ENCODE peak calls at places on chromosomes 7 and 10, in six cellular contexts. K is Calu3; J is RCC 7860; T is CD8-positive, alpha-beta memory T cell; P is left ventricle myocardium inferior; Z is T-cell. W is an unnamed sample.

GRCh38 chr7:88795553-88795952 is at the start of gene TEX47:
- DNase-seq in K (no peak), J (no peak), T (no peak), P (no peak), Z (no peak), W (no peak)

GRCh38 chr10:81873932-81874816 is 820 bp upstream of the NRG3 start:
- DNase-seq in K (peak), J (no peak), T (no peak), P (peak), Z (no peak), W (no peak)

GRCh38 chr7:156156734-156157408 is 344.6 kb upstream of the SHH start:
- DNase-seq in K (peak), J (peak), T (no peak), P (no peak), Z (no peak), W (no peak)

GRCh38 chr10:132225849-132226205 is 39.1 kb downstream of the DPYSL4 start:
- DNase-seq in K (no peak), J (no peak), T (no peak), P (no peak), Z (no peak), W (no peak)

GRCh38 chr10:93271347-93271746 is 197.7 kb downstream of the CYP26A1 start:
- DNase-seq in K (no peak), J (no peak), T (no peak), P (no peak), Z (no peak), W (no peak)

GRCh38 chr7:108454674-108455523 is 1.3 kb downstream of the NRCAM start:
- DNase-seq in K (peak), J (no peak), T (no peak), P (no peak), Z (no peak), W (no peak)

GRCh38 chr7:2982401-2982800 is 61.3 kb downstream of the CARD11 start:
- DNase-seq in K (no peak), J (no peak), T (no peak), P (no peak), Z (no peak), W (no peak)

GRCh38 chr7:93150200-93150835 is 2.1 kb upstream of the SAMD9L start:
- DNase-seq in K (no peak), J (peak), T (no peak), P (no peak), Z (no peak), W (no peak)

GRCh38 chr7:24910551-24911212 is 69.3 kb downstream of the OSBPL3 start:
- DNase-seq in K (no peak), J (no peak), T (no peak), P (no peak), Z (no peak), W (no peak)

GRCh38 chr10:35178305-35178704 is 51.7 kb downstream of the CREM start:
- DNase-seq in K (no peak), J (no peak), T (no peak), P (no peak), Z (no peak), W (no peak)

GRCh38 chr7:149559711-149560110 is 62.1 kb upstream of the ZNF746 start:
- DNase-seq in K (no peak), J (no peak), T (no peak), P (no peak), Z (no peak), W (no peak)

GRCh38 chr7:3075441-3075840 is 31.8 kb upstream of the CARD11 start:
- DNase-seq in K (no peak), J (no peak), T (no peak), P (no peak), Z (no peak), W (no peak)

GRCh38 chr7:23335621-23336020 is 36.5 kb downstream of the MALSU1 start:
- DNase-seq in K (no peak), J (peak), T (no peak), P (no peak), Z (no peak), W (no peak)

GRCh38 chr7:100908512-100908911 is 12.8 kb upstream of the ACHE start:
- DNase-seq in K (no peak), J (no peak), T (no peak), P (no peak), Z (no peak), W (no peak)

GRCh38 chr7:40316176-40316575 is 181.4 kb downstream of the SUGCT start:
- DNase-seq in K (no peak), J (no peak), T (no peak), P (no peak), Z (no peak), W (no peak)

GRCh38 chr7:121562274-121562673 is 166.2 kb upstream of the FAM3C start:
- DNase-seq in K (no peak), J (peak), T (no peak), P (no peak), Z (no peak), W (no peak)

GRCh38 chr7:76296743-76297740 is 5.4 kb upstream of the HSPB1 start:
- DNase-seq in K (peak), J (no peak), T (no peak), P (no peak), Z (no peak), W (no peak)

GRCh38 chr10:128316327-128316726 is 190.1 kb upstream of the MKI67 start:
- DNase-seq in K (no peak), J (no peak), T (no peak), P (no peak), Z (no peak), W (no peak)

GRCh38 chr7:46153951-46154787 is 233.1 kb upstream of the IGFBP3 start:
- DNase-seq in K (peak), J (peak), T (no peak), P (no peak), Z (no peak), W (no peak)

GRCh38 chr7:115009139-115009538 is 87.2 kb downstream of the MDFIC start:
- DNase-seq in K (no peak), J (no peak), T (no peak), P (no peak), Z (no peak), W (no peak)

GRCh38 chr7:104174798-104175197 is 33.0 kb downstream of the ORC5 start:
- DNase-seq in K (no peak), J (no peak), T (no peak), P (no peak), Z (no peak), W (no peak)

GRCh38 chr10:68474021-68474420 is 2.2 kb upstream of the DNA2 start:
- DNase-seq in K (no peak), J (no peak), T (no peak), P (no peak), Z (no peak), W (no peak)

GRCh38 chr10:119947325-119947724 is 54.8 kb downstream of the SEC23IP start:
- DNase-seq in K (no peak), J (no peak), T (no peak), P (no peak), Z (no peak), W (no peak)

GRCh38 chr7:95630702-95631458 is 34.6 kb upstream of the PDK4 start:
- DNase-seq in K (no peak), J (no peak), T (no peak), P (no peak), Z (no peak), W (no peak)

GRCh38 chr7:17660116-17660515 is 280.2 kb downstream of the SNX13 start:
- DNase-seq in K (no peak), J (no peak), T (no peak), P (no peak), Z (no peak), W (no peak)

GRCh38 chr7:135501402-135501801 is 8.5 kb downstream of the CNOT4 start:
- DNase-seq in K (no peak), J (no peak), T (no peak), P (no peak), Z (no peak), W (no peak)

GRCh38 chr7:41814888-41815287 is 112.0 kb upstream of the INHBA start:
- DNase-seq in K (no peak), J (no peak), T (no peak), P (no peak), Z (no peak), W (no peak)

GRCh38 chr10:11415095-11415494 is 196.4 kb downstream of the USP6NL start:
- DNase-seq in K (no peak), J (no peak), T (no peak), P (no peak), Z (no peak), W (no peak)

GRCh38 chr7:33905389-33906032 is at the start of gene BMPER:
- DNase-seq in K (peak), J (no peak), T (no peak), P (peak), Z (no peak), W (no peak)

GRCh38 chr7:67462781-67463191 is 466.2 kb downstream of the TYW1 start:
- DNase-seq in K (no peak), J (no peak), T (no peak), P (no peak), Z (no peak), W (no peak)

GRCh38 chr10:11765141-11765540 is 23.0 kb downstream of the ECHDC3 start:
- DNase-seq in K (no peak), J (no peak), T (no peak), P (no peak), Z (no peak), W (no peak)

GRCh38 chr7:120583835-120584586 is 273.9 kb downstream of the TSPAN12 start:
- DNase-seq in K (peak), J (peak), T (no peak), P (no peak), Z (no peak), W (no peak)

W was measured in natural killer cell treated with Interleukin-12 subunit alpha and Interleukin-12 subunit beta and Interleukin-15 and Interleukin-18, amount 100 ng/mL, for 72 hours.